ENCODE peak calls at places on chromosomes 1 and 21, in four cellular contexts. J is AG04450, H is AG04449, F is spleen. M is an unnamed sample.

GRCh38 chr1:199399996-199400714 is 627.4 kb upstream of the NR5A2 start:
- DNase-seq in J (no peak), H (no peak), F (no peak), M (no peak)

GRCh38 chr1:159849972-159850371 is 12.5 kb downstream of the VSIG8 start:
- DNase-seq in J (no peak), H (no peak), F (no peak), M (no peak)

GRCh38 chr1:109762039-109762585 is 1.6 kb downstream of the EPS8L3 start:
- DNase-seq in J (no peak), H (no peak), F (no peak), M (no peak)

GRCh38 chr1:108896160-108897150 is 19.7 kb downstream of the GPSM2 start:
- DNase-seq in J (peak), H (no peak), F (no peak), M (no peak)

GRCh38 chr21:41170442-41170841 is 2.5 kb downstream of the BACE2 start:
- DNase-seq in J (no peak), H (no peak), F (no peak), M (peak)

GRCh38 chr1:36175137-36176095 is 19.5 kb downstream of the MAP7D1 start:
- DNase-seq in J (no peak), H (no peak), F (no peak), M (peak)

GRCh38 chr1:42003433-42003832 is 84.7 kb upstream of the HIVEP3 start:
- DNase-seq in J (no peak), H (no peak), F (no peak), M (no peak)

GRCh38 chr1:38942664-38943428 is 1.2 kb upstream of the RHBDL2 start:
- DNase-seq in J (no peak), H (no peak), F (no peak), M (no peak)

GRCh38 chr1:89536555-89537393 is 12.1 kb downstream of the LRRC8B start:
- DNase-seq in J (no peak), H (no peak), F (no peak), M (no peak)

GRCh38 chr1:92879316-92879968 is 47.6 kb downstream of the RPL5 start:
- DNase-seq in J (no peak), H (no peak), F (no peak), M (no peak)

GRCh38 chr1:167997037-167997575 is 60.2 kb upstream of the MPC2 start:
- DNase-seq in J (no peak), H (no peak), F (no peak), M (no peak)

GRCh38 chr1:53693773-53694717 is 44.9 kb downstream of the GLIS1 start:
- DNase-seq in J (no peak), H (no peak), F (peak), M (no peak)

GRCh38 chr1:115668579-115668978 is 26.8 kb downstream of the VANGL1 start:
- DNase-seq in J (no peak), H (no peak), F (no peak), M (no peak)

GRCh38 chr1:64608015-64608650 is 136.7 kb upstream of the RAVER2 start:
- DNase-seq in J (no peak), H (no peak), F (no peak), M (no peak)

GRCh38 chr1:91007092-91007491 is 14.7 kb downstream of the ZNF644 start:
- DNase-seq in J (no peak), H (no peak), F (no peak), M (no peak)

GRCh38 chr1:178411756-178412399 is 84.9 kb downstream of the CLEC20A start:
- DNase-seq in J (no peak), H (no peak), F (no peak), M (no peak)

GRCh38 chr1:189605236-189605635 is 872.4 kb downstream of the BRINP3 start:
- DNase-seq in J (no peak), H (no peak), F (no peak), M (no peak)

GRCh38 chr1:184510110-184510509 is 123.3 kb downstream of the C1orf21 start:
- DNase-seq in J (no peak), H (no peak), F (no peak), M (no peak)

GRCh38 chr1:116529199-116529616 is 41.6 kb downstream of the CD58 start:
- DNase-seq in J (no peak), H (no peak), F (no peak), M (no peak)

GRCh38 chr1:153312569-153313186 is at the start of gene PGLYRP3:
- DNase-seq in J (no peak), H (no peak), F (no peak), M (no peak)

GRCh38 chr1:105914403-105914802 is 1142.1 kb upstream of the PRMT6 start:
- DNase-seq in J (no peak), H (no peak), F (no peak), M (no peak)
- TF ChIP-seq CTCF in J (no peak), H (no peak), F (no peak), M (no peak)

DNA sequence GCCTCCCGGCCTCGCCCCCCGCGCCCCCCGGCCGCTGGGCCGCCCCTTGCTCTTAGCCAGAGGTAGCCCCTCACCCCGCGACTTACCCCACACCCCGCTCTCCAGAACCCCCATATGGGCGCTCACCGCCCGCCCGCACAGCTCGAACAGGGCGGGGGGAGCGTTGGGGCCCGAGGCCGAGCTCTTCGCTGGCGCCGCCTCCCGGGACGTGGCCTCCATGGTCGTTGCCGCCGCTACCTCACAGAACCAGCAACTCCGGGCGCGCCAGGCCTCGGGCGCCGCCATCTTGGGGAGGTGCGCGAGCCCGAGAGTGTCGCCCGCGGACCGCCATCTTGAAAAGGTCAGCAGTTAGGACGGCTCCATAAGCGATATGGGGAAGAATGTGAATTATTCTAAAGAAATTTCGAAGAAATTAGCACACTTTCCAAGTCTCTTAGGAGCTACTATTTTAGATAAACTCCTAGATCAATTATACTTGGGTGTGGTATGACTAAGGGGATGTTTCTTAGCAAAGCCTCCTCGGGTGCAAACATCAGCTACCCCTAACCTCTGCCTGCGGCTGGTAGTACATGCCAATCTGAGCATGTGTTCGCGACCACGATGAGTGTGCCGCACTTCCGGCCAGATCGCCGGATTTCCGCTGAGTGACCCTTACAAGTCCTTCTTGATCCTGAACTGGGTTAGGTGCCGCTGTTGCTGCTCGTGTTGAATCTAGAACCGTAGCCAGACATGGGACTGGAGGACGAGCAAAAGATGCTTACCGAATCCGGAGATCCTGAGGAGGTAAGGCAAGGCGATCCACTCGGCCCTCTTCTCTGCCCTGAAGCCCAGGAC is at the start of the genes LRRC41 and UQCRH:
- DNase-seq in J (peak), H (peak), F (peak), M (peak)
- TF ChIP-seq CTCF in J (no peak), H (peak), F (peak), M (no peak)

DNA sequence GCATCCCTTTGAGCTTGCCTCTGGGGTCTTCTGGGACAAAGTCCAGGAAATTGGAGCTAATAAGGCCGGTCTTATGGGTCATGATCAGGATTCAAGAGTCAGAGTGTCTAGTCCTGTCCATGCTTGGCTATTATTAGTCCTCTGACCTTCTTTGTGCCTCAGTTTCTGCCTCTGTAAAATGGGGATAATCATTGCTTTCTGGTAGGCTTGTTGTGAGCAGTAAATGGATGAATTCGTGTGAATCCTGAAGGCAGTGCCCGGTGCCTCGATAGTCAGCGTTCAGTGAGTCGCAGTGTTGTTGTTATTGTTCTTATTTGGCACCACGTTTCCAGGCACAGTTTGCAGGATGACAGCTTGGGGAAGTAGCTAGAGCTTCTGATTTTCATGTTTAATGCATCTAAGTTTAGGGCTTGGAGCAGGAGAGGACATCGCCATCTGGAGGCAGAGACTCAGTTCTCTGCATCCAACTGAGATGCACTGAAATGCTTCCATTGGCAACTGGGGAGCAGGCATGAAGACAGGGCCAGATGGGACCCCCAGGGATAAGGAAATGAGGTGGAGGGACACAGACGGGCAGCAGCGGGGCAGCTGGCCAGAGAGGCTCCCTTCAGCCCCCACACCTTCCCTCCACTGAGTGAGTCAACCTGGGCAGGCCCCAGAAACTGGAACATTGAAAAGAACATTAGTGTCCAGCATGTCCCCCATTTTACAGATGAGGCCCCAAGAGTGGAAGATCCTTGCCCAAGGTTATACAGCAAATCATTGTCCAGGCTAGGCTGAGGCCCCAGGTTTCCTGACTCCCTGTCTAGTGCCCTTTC is 160.3 kb downstream of the PTPRU start:
- DNase-seq in J (no peak), H (no peak), F (no peak), M (no peak)
- TF ChIP-seq CTCF in J (peak), H (peak), F (no peak), M (no peak)

GRCh38 chr1:47561523-47562007 is 123.7 kb downstream of the FOXD2 start:
- DNase-seq in J (no peak), H (no peak), F (no peak), M (no peak)
- TF ChIP-seq CTCF in J (no peak), H (no peak), F (no peak), M (no peak)

GRCh38 chr1:59976194-59977074 is 49.9 kb upstream of the CYP2J2 start:
- DNase-seq in J (no peak), H (no peak), F (peak), M (peak)
- TF ChIP-seq CTCF in J (peak), H (peak), F (peak), M (peak)

DNA sequence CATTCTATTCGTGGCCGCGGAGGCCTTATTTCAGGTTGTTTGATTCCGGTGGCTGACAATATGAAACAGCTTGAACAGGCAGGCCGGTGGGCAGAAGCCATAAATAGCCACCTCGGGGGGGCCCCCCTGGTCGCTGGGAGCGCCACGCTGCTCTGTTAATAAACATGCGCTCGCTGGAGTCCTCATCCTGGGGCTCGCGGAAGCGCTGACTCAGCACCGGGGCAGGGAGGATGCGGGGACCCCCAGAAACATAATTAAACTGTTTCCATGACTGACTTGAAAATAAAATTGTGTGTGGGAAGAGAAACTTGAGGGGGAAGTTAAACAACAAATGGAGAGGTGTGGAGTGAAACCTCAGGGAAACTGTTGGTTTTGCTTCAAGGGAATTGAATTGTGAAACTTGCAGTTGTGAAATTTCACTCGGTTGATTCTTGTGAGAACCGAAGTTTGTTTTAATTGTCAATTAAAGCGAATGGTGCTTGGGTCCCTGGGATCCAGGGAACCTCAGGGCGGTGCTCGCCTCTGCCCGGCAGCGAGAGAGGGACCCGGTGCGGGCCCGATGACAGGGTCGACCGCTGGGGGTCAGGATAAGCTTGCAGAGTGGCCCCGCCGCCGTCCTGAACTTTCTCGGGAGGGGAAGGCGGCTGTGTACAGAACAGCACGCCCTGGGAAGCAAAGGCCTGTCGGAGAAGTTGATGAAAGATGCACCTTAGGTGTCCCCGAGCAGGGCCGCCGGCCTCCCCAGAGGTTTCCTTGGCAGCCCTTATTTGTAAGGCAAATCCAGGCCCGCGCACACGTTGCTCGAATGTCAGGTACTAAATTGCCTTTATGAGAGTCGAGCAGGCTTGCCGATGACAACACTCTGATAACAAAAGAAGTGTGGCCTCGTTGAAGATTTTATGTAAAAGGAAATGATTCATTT is 176.9 kb upstream of the LMO4 start:
- DNase-seq in J (peak), H (no peak), F (peak), M (peak)
- TF ChIP-seq CTCF in J (peak), H (peak), F (peak), M (peak)

GRCh38 chr1:28087614-28088167 is 719 bp downstream of the EYA3 start:
- DNase-seq in J (no peak), H (no peak), F (no peak), M (no peak)
- TF ChIP-seq CTCF in J (no peak), H (no peak), F (no peak), M (no peak)

M was measured in heart right ventricle.